ENCODE peak calls at places on chromosomes 2 and 18, in six cellular contexts. Y is AG08396, J is K562, A is lung microvascular endothelial cell, I is NCI-H2171 treated with DMSO at 0.1 percent for 48 hours, O is left cardiac atrium. C is an unnamed sample.

GRCh38 chr18:565562-566061 is 14.6 kb upstream of the CETN1 start:
- DNase-seq in O (no peak), I (no peak), Y (no peak), J (no peak), A (no peak), C (no peak)

GRCh38 chr2:100297511-100297910 is 24.8 kb downstream of the LONRF2 start:
- DNase-seq in J (no peak), I (no peak), O (no peak), A (no peak), Y (no peak), C (no peak)

GRCh38 chr18:39389800-39390379 is 1824.3 kb upstream of the CELF4 start:
- DNase-seq in Y (no peak), I (peak), J (no peak), A (no peak), O (no peak), C (no peak)

GRCh38 chr2:168247341-168248305 is at the start of gene STK39:
- DNase-seq in O (peak), A (peak), Y (peak), J (peak), I (peak), C (peak)

GRCh38 chr2:109110185-109110584 is 18.8 kb upstream of the SH3RF3 start:
- DNase-seq in J (no peak), A (no peak), O (no peak), Y (no peak), I (peak), C (no peak)

GRCh38 chr2:6356127-6356761 is 509.5 kb downstream of the CMPK2 start:
- DNase-seq in Y (no peak), I (no peak), J (no peak), A (no peak), O (no peak), C (no peak)

GRCh38 chr2:65382776-65383357 is 49.5 kb downstream of the SPRED2 start:
- DNase-seq in O (peak), J (peak), Y (peak), A (no peak), I (no peak), C (peak)

GRCh38 chr2:239360008-239360407 is 40.8 kb downstream of the HDAC4 start:
- DNase-seq in I (no peak), O (no peak), J (no peak), A (no peak), Y (no peak), C (no peak)

GRCh38 chr2:29000481-29000880 is 19.4 kb downstream of the TOGARAM2 start:
- DNase-seq in O (no peak), I (no peak), A (no peak), Y (no peak), J (no peak), C (no peak)

GRCh38 chr2:98472132-98472650 is 27.5 kb downstream of the INPP4A start:
- DNase-seq in J (peak), I (peak), A (no peak), O (no peak), Y (no peak), C (no peak)

C was measured in hepatocyte.